ENCODE peak calls at places on chromosomes 12 and 14, in nine cellular contexts. C is SW 1271; T is mesenchymal stem cell; B is spleen; S is putamen; Q is GM10248; P is stimulated activated CD4-positive, alpha-beta T cell treated with anti-CD3 and anti-CD28 coated beads, TNF-alpha, amount 100 ng/mL, for 4 hours; V is H4; L is prostate gland. Z is an unnamed sample.

GRCh38 chr12:45350861-45351260 is 135.0 kb downstream of the ANO6 start:
- DNase-seq in B (no peak), Q (no peak), C (no peak), T (no peak), L (no peak), P (no peak), S (no peak), V (no peak), Z (no peak)

GRCh38 chr14:101567252-101567651 is 6.0 kb downstream of the DIO3 start:
- DNase-seq in S (no peak), B (no peak), C (no peak), T (no peak), L (no peak), V (no peak), Q (no peak), P (no peak), Z (no peak)

GRCh38 chr12:76587428-76588178 is 28.0 kb upstream of the OSBPL8 start:
- DNase-seq in Q (no peak), L (no peak), S (no peak), V (no peak), B (no peak), P (no peak), C (no peak), T (peak; percentile 23), Z (no peak)

GRCh38 chr12:29427964-29428363 is 47.0 kb upstream of the ERGIC2 start:
- DNase-seq in Q (peak; percentile 63), L (no peak), S (no peak), P (no peak), T (peak; percentile 11), B (no peak), V (no peak), C (no peak), Z (no peak)

GRCh38 chr12:115023898-115024297 is 339.9 kb upstream of the TBX3 start:
- DNase-seq in T (no peak), C (no peak), Q (no peak), V (no peak), B (no peak), S (no peak), L (no peak), P (no peak), Z (no peak)

GRCh38 chr14:100762089-100762515 is 35.4 kb downstream of the DLK1 start:
- DNase-seq in B (no peak), P (no peak), L (no peak), Q (no peak), V (peak; percentile 42), C (no peak), T (peak; percentile 85), S (no peak), Z (no peak)

GRCh38 chr14:25132734-25133422 is 82.9 kb upstream of the STXBP6 start:
- DNase-seq in C (peak; percentile 27), V (peak; percentile 67), T (peak; percentile 60), P (peak; percentile 2), Q (peak; percentile 72), S (peak; percentile 70), B (peak; percentile 83), L (peak; percentile 73), Z (no peak)

GRCh38 chr12:104435175-104435574 is 21.6 kb upstream of the CHST11 start:
- DNase-seq in S (no peak), V (no peak), P (no peak), B (no peak), Q (no peak), L (no peak), T (no peak), C (no peak), Z (no peak)

GRCh38 chr12:79689477-79690155 is 1.1 kb downstream of the PAWR start:
- DNase-seq in T (peak; percentile 77), Q (peak; percentile 54), V (peak; percentile 53), B (peak; percentile 91), L (peak; percentile 67), P (no peak), C (no peak), S (peak; percentile 13), Z (no peak)

GRCh38 chr12:81017792-81018191 is 60.1 kb upstream of the ACSS3 start:
- DNase-seq in C (no peak), T (no peak), S (no peak), L (no peak), P (no peak), Q (no peak), B (no peak), V (no peak), Z (no peak)

GRCh38 chr12:78797201-78797931 is 67.2 kb upstream of the SYT1 start:
- DNase-seq in S (no peak), V (peak; percentile 41), C (no peak), P (no peak), T (no peak), Q (no peak), B (no peak), L (no peak), Z (no peak)

GRCh38 chr14:93906341-93907329 is 20.5 kb upstream of the FAM181A start:
- DNase-seq in T (peak; percentile 4), C (no peak), Q (peak; percentile 86), P (peak; percentile 15), V (peak; percentile 50), L (peak; percentile 61), B (peak; percentile 76), S (peak; percentile 14), Z (peak; percentile 13)